ENCODE peak calls at places on chromosomes 11 and 22, in four cellular contexts. C is K562, O is WTC11, U is HepG2. X is an unnamed sample.

GRCh38 chr11:35619030-35619753 is 932 bp downstream of the FJX1 start:
- DNase-seq in C (peak), U (no peak), O (peak), X (no peak)

GRCh38 chr22:42519544-42520237 is at the start of gene RRP7A:
- DNase-seq in C (peak), O (peak), U (peak), X (no peak)

GRCh38 chr11:43934359-43935130 is 7.9 kb upstream of the C11orf96 start:
- DNase-seq in C (no peak), O (no peak), U (no peak), X (no peak)

GRCh38 chr22:44870021-44870420 is 117.6 kb downstream of the ARHGAP8 start:
- DNase-seq in C (peak), U (no peak), O (no peak), X (no peak)

GRCh38 chr11:8045839-8046238 is 35.2 kb upstream of the TUB start:
- DNase-seq in U (no peak), O (no peak), C (no peak), X (no peak)

GRCh38 chr11:75816561-75817239 is 1.7 kb downstream of the UVRAG start:
- DNase-seq in C (no peak), U (no peak), O (no peak), X (no peak)

GRCh38 chr11:120028181-120028935 is 109.6 kb downstream of the TRIM29 start:
- DNase-seq in O (no peak), U (no peak), C (no peak), X (no peak)

GRCh38 chr11:57416436-57416835 is 10.5 kb downstream of the SLC43A3 start:
- DNase-seq in U (no peak), O (no peak), C (no peak), X (no peak)

GRCh38 chr22:17939579-17939978 is 84.8 kb downstream of the MICAL3 start:
- DNase-seq in C (no peak), O (no peak), U (no peak), X (no peak)

GRCh38 chr11:99973993-99974392 is 713.1 kb upstream of the ARHGAP42 start:
- DNase-seq in C (no peak), O (no peak), U (no peak), X (no peak)

GRCh38 chr11:61062181-61062955 is 39.9 kb upstream of the CD5 start:
- DNase-seq in C (no peak), U (no peak), O (no peak), X (no peak)

GRCh38 chr22:31857247-31857646 is 87.1 kb upstream of the YWHAH start:
- DNase-seq in U (no peak), O (peak), C (peak), X (no peak)

GRCh38 chr11:66668653-66669430 is 8.8 kb downstream of the RBM4B start:
- DNase-seq in U (no peak), O (no peak), C (no peak), X (no peak)
- TF ChIP-seq CREM in U (no peak), O (no peak), C (no peak), X (no peak)

DNA sequence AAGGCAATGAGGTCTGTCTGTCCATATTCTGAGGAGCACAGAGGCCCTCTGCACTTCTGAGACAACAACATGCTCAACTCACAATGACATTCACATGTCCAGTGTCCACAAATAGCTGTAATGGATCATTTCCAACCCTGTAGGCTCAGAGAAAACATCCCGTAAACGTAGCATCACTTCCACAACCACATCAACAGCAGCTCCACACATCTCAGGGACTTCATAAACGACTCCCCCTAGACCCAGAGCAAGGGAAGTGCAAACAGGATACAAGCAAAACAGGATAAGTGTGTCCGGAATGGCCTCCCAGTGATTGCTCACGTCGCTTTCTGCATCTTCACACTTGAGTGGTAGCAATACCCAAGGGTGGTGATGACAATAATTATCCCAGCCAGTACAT is 100.2 kb downstream of the SYN3 start:
- DNase-seq in O (no peak), U (no peak), C (no peak), X (no peak)
- TF ChIP-seq CTCF in O (no peak), U (no peak), C (no peak), X (no peak)

DNA sequence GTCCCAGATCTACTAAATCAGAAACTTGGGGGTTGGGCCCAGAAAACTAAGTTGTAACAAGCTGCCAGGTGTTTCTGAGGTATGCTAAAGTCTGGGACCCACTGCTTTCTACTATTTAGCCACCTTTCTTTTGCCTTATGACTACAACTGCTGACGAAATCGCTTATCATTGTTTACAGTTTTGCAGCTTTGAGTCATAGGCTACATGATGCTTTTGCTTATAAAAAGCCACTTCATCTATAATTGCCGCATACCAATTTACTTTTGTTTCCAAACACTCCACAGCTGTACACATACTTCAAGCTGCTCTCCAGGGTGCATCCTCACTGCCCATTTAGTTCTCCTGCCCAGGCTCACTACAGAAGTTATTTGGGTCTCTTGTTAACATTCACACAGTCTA is 144.7 kb downstream of the ENTHD1 start:
- DNase-seq in O (no peak), U (no peak), C (no peak), X (no peak)
- TF ChIP-seq CREM in O (no peak), U (no peak), C (peak), X (peak)

GRCh38 chr11:130390071-130390758 is 38.2 kb downstream of the ADAMTS8 start:
- DNase-seq in U (peak), O (no peak), C (no peak), X (no peak)
- TF ChIP-seq CTCF in U (peak), O (no peak), C (no peak), X (no peak)

X was measured in GM12878.